ENCODE peak calls at places on chromosomes 6 and 20, in four cellular contexts. One of them, this sample, is unnamed.

GRCh38 chr20:56328861-56329260 is 29.9 kb upstream of the FAM210B start:
- DNase-seq in A549: no peak
- DNase-seq in AG09309: no peak
- DNase-seq in T-helper 2 cell: no peak
- DNase-seq in this sample: no peak

GRCh38 chr6:98977606-98978292 is 30.0 kb upstream of the FBXL4 start:
- DNase-seq in A549: no peak
- DNase-seq in AG09309: no peak
- DNase-seq in T-helper 2 cell: no peak
- DNase-seq in this sample: no peak

GRCh38 chr6:105359419-105360366 is 43.2 kb downstream of the PREP start:
- DNase-seq in A549: peak
- DNase-seq in AG09309: peak
- DNase-seq in T-helper 2 cell: no peak
- DNase-seq in this sample: no peak

GRCh38 chr20:57388953-57389694 is 2.1 kb upstream of the RBM38 start:
- DNase-seq in A549: no peak
- DNase-seq in AG09309: peak
- DNase-seq in T-helper 2 cell: peak
- DNase-seq in this sample: peak

GRCh38 chr6:89468998-89469397 is 36.0 kb downstream of the ANKRD6 start:
- DNase-seq in A549: no peak
- DNase-seq in AG09309: no peak
- DNase-seq in T-helper 2 cell: no peak
- DNase-seq in this sample: no peak

GRCh38 chr20:34074101-34074760 is 37.8 kb downstream of the EIF2S2 start:
- DNase-seq in A549: no peak
- DNase-seq in AG09309: no peak
- DNase-seq in T-helper 2 cell: no peak
- DNase-seq in this sample: no peak

GRCh38 chr6:36914227-36914794 is 28.6 kb downstream of the C6orf89 start:
- DNase-seq in A549: peak
- DNase-seq in AG09309: no peak
- DNase-seq in T-helper 2 cell: no peak
- DNase-seq in this sample: no peak

GRCh38 chr6:132320007-132320406 is 81.3 kb downstream of the MOXD1 start:
- DNase-seq in A549: no peak
- DNase-seq in AG09309: peak
- DNase-seq in T-helper 2 cell: no peak
- DNase-seq in this sample: no peak

GRCh38 chr6:105873256-105873704 is 212.9 kb upstream of the PRDM1 start:
- DNase-seq in A549: no peak
- DNase-seq in AG09309: no peak
- DNase-seq in T-helper 2 cell: no peak
- DNase-seq in this sample: no peak

GRCh38 chr6:52663120-52663934 is 7.6 kb upstream of the TMEM14A start:
- DNase-seq in A549: peak
- DNase-seq in AG09309: peak
- DNase-seq in T-helper 2 cell: no peak
- DNase-seq in this sample: peak

GRCh38 chr6:11810039-11810541 is 31.5 kb upstream of the ADTRP start:
- DNase-seq in A549: peak
- DNase-seq in AG09309: peak
- DNase-seq in T-helper 2 cell: no peak
- DNase-seq in this sample: peak

GRCh38 chr6:104705095-104705707 is 154.5 kb downstream of the HACE1 start:
- DNase-seq in A549: no peak
- DNase-seq in AG09309: no peak
- DNase-seq in T-helper 2 cell: no peak
- DNase-seq in this sample: peak

GRCh38 chr6:157693867-157694266 is 129.2 kb upstream of the SNX9 start:
- DNase-seq in A549: no peak
- DNase-seq in AG09309: no peak
- DNase-seq in T-helper 2 cell: no peak
- DNase-seq in this sample: no peak

GRCh38 chr6:44077201-44077946 is 49.9 kb downstream of the MRPL14 start:
- DNase-seq in A549: no peak
- DNase-seq in AG09309: no peak
- DNase-seq in T-helper 2 cell: no peak
- DNase-seq in this sample: no peak

GRCh38 chr6:77397561-77397960 is 65.7 kb downstream of the HTR1B start:
- DNase-seq in A549: no peak
- DNase-seq in AG09309: no peak
- DNase-seq in T-helper 2 cell: no peak
- DNase-seq in this sample: no peak

GRCh38 chr20:4766631-4767030 is 44.9 kb downstream of the PRND start:
- DNase-seq in A549: no peak
- DNase-seq in AG09309: no peak
- DNase-seq in T-helper 2 cell: no peak
- DNase-seq in this sample: no peak

GRCh38 chr20:42612262-42612661 is 577.4 kb downstream of the PTPRT start:
- DNase-seq in A549: no peak
- DNase-seq in AG09309: no peak
- DNase-seq in T-helper 2 cell: no peak
- DNase-seq in this sample: no peak

GRCh38 chr20:57211949-57212889 is 54.2 kb downstream of the BMP7 start:
- DNase-seq in A549: peak
- DNase-seq in AG09309: peak
- DNase-seq in T-helper 2 cell: no peak
- DNase-seq in this sample: peak

This sample was measured in frontal cortex.